ENCODE peak calls at places on chromosome 7, in four cellular contexts. One of them, this sample, is unnamed.

GRCh38 chr7:36966039-36966438 is 241.7 kb upstream of the AOAH start:
- DNase-seq in psoas muscle: no peak
- DNase-seq in GM23338: no peak
- DNase-seq in PC-9: no peak
- DNase-seq in this sample: no peak

GRCh38 chr7:128708824-128709223 is 30.3 kb upstream of the CALU start:
- DNase-seq in psoas muscle: no peak
- DNase-seq in GM23338: peak
- DNase-seq in PC-9: no peak
- DNase-seq in this sample: no peak

GRCh38 chr7:74401137-74401859 is 52.4 kb upstream of the GTF2IRD1 start:
- DNase-seq in psoas muscle: peak
- DNase-seq in GM23338: peak
- DNase-seq in PC-9: peak
- DNase-seq in this sample: peak

GRCh38 chr7:66664590-66665293 is 36.1 kb downstream of the KCTD7 start:
- DNase-seq in psoas muscle: no peak
- DNase-seq in GM23338: peak
- DNase-seq in PC-9: no peak
- DNase-seq in this sample: peak

GRCh38 chr7:122199171-122199570 is 55.1 kb upstream of the AASS start:
- DNase-seq in psoas muscle: no peak
- DNase-seq in GM23338: no peak
- DNase-seq in PC-9: no peak
- DNase-seq in this sample: no peak

GRCh38 chr7:75644599-75644998 is 94.1 kb downstream of the HIP1 start:
- DNase-seq in psoas muscle: no peak
- DNase-seq in GM23338: no peak
- DNase-seq in PC-9: no peak
- DNase-seq in this sample: no peak

GRCh38 chr7:25894902-25895791 is 256.9 kb upstream of the NFE2L3 start:
- DNase-seq in psoas muscle: peak
- DNase-seq in GM23338: peak
- DNase-seq in PC-9: no peak
- DNase-seq in this sample: peak

GRCh38 chr7:154865984-154866685 is 136.8 kb downstream of the PAXIP1 start:
- DNase-seq in psoas muscle: no peak
- DNase-seq in GM23338: no peak
- DNase-seq in PC-9: no peak
- DNase-seq in this sample: peak

GRCh38 chr7:73879977-73880681 is 19.2 kb downstream of the TMEM270 start:
- DNase-seq in psoas muscle: peak
- DNase-seq in GM23338: no peak
- DNase-seq in PC-9: peak
- DNase-seq in this sample: no peak

GRCh38 chr7:50092579-50093411 is at the start of gene ZPBP:
- DNase-seq in psoas muscle: peak
- DNase-seq in GM23338: peak
- DNase-seq in PC-9: no peak
- DNase-seq in this sample: peak

GRCh38 chr7:133180717-133181116 is 72.2 kb upstream of the EXOC4 start:
- DNase-seq in psoas muscle: no peak
- DNase-seq in GM23338: no peak
- DNase-seq in PC-9: no peak
- DNase-seq in this sample: no peak

GRCh38 chr7:40694041-40694809 is 559.4 kb downstream of the SUGCT start:
- DNase-seq in psoas muscle: no peak
- DNase-seq in GM23338: no peak
- DNase-seq in PC-9: no peak
- DNase-seq in this sample: no peak

GRCh38 chr7:37943905-37944736 is 23.7 kb downstream of the EPDR1 start:
- DNase-seq in psoas muscle: no peak
- DNase-seq in GM23338: no peak
- DNase-seq in PC-9: no peak
- DNase-seq in this sample: no peak

GRCh38 chr7:22579961-22580360 is 80.0 kb upstream of the STEAP1B start:
- DNase-seq in psoas muscle: no peak
- DNase-seq in GM23338: no peak
- DNase-seq in PC-9: no peak
- DNase-seq in this sample: no peak

GRCh38 chr7:108079291-108080057 is 50.7 kb downstream of the LAMB4 start:
- DNase-seq in psoas muscle: no peak
- DNase-seq in GM23338: no peak
- DNase-seq in PC-9: peak
- DNase-seq in this sample: no peak

GRCh38 chr7:26664735-26665420 is 199.5 kb downstream of the SKAP2 start:
- DNase-seq in psoas muscle: no peak
- DNase-seq in GM23338: no peak
- DNase-seq in PC-9: peak
- DNase-seq in this sample: peak

GRCh38 chr7:43211693-43212092 is 99.2 kb downstream of the HECW1 start:
- DNase-seq in psoas muscle: no peak
- DNase-seq in GM23338: peak
- DNase-seq in PC-9: no peak
- DNase-seq in this sample: no peak

GRCh38 chr7:30752979-30753378 is 1.0 kb downstream of the INMT start:
- DNase-seq in psoas muscle: peak
- DNase-seq in GM23338: no peak
- DNase-seq in PC-9: no peak
- DNase-seq in this sample: no peak

GRCh38 chr7:130900471-130901076 is 166.6 kb upstream of the KLF14 start:
- DNase-seq in psoas muscle: no peak
- DNase-seq in GM23338: no peak
- DNase-seq in PC-9: no peak
- DNase-seq in this sample: no peak

GRCh38 chr7:130896898-130897514 is 163.0 kb upstream of the KLF14 start:
- DNase-seq in psoas muscle: peak
- DNase-seq in GM23338: peak
- DNase-seq in PC-9: peak
- DNase-seq in this sample: peak

GRCh38 chr7:130897515-130898419 is 163.8 kb upstream of the KLF14 start:
- DNase-seq in psoas muscle: no peak
- DNase-seq in GM23338: no peak
- DNase-seq in PC-9: no peak
- DNase-seq in this sample: no peak

GRCh38 chr7:130899638-130900401 is 165.8 kb upstream of the KLF14 start:
- DNase-seq in psoas muscle: no peak
- DNase-seq in GM23338: no peak
- DNase-seq in PC-9: no peak
- DNase-seq in this sample: no peak

DNA sequence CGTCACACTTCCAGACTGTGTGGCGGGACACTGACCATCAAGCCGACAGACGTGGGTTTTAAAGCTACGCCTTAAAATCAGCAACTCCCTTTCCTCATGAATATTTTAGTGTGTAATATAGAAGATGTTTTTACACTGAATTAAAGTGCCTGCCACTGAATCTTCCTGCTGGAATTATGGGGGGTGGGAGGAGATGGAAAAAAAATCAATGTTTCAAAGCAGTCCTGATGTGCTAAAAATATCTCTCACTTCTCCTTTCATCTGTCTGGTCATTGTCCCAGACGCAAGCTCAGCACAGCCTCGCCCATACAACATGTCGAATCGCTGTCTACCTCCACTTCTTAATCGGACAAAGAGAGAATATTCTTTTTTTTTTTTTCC is 165.1 kb upstream of the KLF14 start:
- DNase-seq in psoas muscle: no peak
- DNase-seq in GM23338: no peak
- DNase-seq in PC-9: no peak
- DNase-seq in this sample: no peak
- H3K27ac ChIP-seq in psoas muscle: peak
- H3K27ac ChIP-seq in GM23338: no peak
- H3K27ac ChIP-seq in PC-9: peak
- H3K27ac ChIP-seq in this sample: no peak

GRCh38 chr7:100888988-100889760 is at the start of gene UFSP1:
- DNase-seq in psoas muscle: no peak
- DNase-seq in GM23338: no peak
- DNase-seq in PC-9: no peak
- DNase-seq in this sample: no peak

GRCh38 chr7:100889761-100890639 is 485 bp upstream of the UFSP1 start:
- DNase-seq in psoas muscle: peak
- DNase-seq in GM23338: peak
- DNase-seq in PC-9: peak
- DNase-seq in this sample: peak

GRCh38 chr7:100892364-100893317 is 3.0 kb downstream of the ACHE start:
- DNase-seq in psoas muscle: no peak
- DNase-seq in GM23338: no peak
- DNase-seq in PC-9: no peak
- DNase-seq in this sample: peak

GRCh38 chr7:100891555-100891954 is 2.0 kb upstream of the UFSP1 start:
- DNase-seq in psoas muscle: no peak
- DNase-seq in GM23338: no peak
- DNase-seq in PC-9: peak
- DNase-seq in this sample: no peak

GRCh38 chr7:100890640-100891521 is 1.4 kb upstream of the UFSP1 start:
- DNase-seq in psoas muscle: peak
- DNase-seq in GM23338: peak
- DNase-seq in PC-9: no peak
- DNase-seq in this sample: peak
- H3K27ac ChIP-seq in psoas muscle: peak
- H3K27ac ChIP-seq in GM23338: peak
- H3K27ac ChIP-seq in PC-9: peak
- H3K27ac ChIP-seq in this sample: peak

DNA sequence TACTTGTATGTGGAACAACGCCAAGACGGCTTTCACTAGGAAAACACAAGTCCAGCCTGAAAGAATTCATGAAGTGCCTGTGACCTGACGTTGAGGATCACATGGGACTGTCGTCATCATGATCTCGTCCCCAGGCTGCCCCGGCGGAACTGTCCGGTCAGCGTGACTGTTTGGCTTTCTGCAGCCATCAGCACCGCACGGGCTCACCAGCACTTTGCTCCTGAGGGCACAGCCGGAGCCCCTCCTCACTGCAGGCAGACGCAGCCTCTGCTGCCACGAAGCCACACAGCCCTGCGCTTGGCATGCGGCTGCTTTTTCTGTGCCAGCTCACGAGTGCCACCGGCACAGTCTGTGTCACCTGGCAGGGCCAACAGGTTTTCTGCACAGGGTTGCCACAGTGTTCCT is 9.4 kb upstream of the GET4 start:
- DNase-seq in psoas muscle: peak
- DNase-seq in GM23338: no peak
- DNase-seq in PC-9: no peak
- DNase-seq in this sample: peak
- H3K27ac ChIP-seq in psoas muscle: peak
- H3K27ac ChIP-seq in GM23338: no peak
- H3K27ac ChIP-seq in PC-9: no peak
- H3K27ac ChIP-seq in this sample: peak

GRCh38 chr7:70600993-70601392 is 531.0 kb upstream of the GALNT17 start:
- DNase-seq in psoas muscle: no peak
- DNase-seq in GM23338: no peak
- DNase-seq in PC-9: no peak
- DNase-seq in this sample: no peak
- H3K27ac ChIP-seq in psoas muscle: no peak
- H3K27ac ChIP-seq in GM23338: no peak
- H3K27ac ChIP-seq in PC-9: no peak
- H3K27ac ChIP-seq in this sample: no peak

DNA sequence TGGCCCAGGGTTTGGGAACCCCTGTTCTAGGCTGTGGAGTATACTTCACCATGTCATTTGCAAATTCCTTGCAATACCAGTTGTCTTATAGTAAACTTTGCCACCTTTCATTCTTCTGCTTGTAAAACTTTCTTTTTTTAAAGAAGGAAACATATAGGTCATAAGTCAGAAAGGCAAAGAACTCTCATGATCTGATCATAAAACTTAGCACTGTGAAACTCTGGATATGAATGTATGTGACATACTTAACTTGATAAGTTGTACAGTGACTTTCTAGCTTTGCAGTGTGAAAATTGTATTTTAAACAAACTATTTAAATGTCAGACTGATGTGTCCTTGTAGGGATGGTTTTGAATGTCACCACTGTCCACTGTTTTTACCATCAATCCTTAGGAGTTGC is 31.0 kb upstream of the SAMD9L start:
- DNase-seq in psoas muscle: no peak
- DNase-seq in GM23338: no peak
- DNase-seq in PC-9: no peak
- DNase-seq in this sample: no peak
- H3K27ac ChIP-seq in psoas muscle: no peak
- H3K27ac ChIP-seq in GM23338: no peak
- H3K27ac ChIP-seq in PC-9: no peak
- H3K27ac ChIP-seq in this sample: no peak

GRCh38 chr7:80725181-80725611 is 86.8 kb downstream of the CD36 start:
- DNase-seq in psoas muscle: no peak
- DNase-seq in GM23338: no peak
- DNase-seq in PC-9: no peak
- DNase-seq in this sample: no peak
- H3K27ac ChIP-seq in psoas muscle: no peak
- H3K27ac ChIP-seq in GM23338: no peak
- H3K27ac ChIP-seq in PC-9: no peak
- H3K27ac ChIP-seq in this sample: no peak

DNA sequence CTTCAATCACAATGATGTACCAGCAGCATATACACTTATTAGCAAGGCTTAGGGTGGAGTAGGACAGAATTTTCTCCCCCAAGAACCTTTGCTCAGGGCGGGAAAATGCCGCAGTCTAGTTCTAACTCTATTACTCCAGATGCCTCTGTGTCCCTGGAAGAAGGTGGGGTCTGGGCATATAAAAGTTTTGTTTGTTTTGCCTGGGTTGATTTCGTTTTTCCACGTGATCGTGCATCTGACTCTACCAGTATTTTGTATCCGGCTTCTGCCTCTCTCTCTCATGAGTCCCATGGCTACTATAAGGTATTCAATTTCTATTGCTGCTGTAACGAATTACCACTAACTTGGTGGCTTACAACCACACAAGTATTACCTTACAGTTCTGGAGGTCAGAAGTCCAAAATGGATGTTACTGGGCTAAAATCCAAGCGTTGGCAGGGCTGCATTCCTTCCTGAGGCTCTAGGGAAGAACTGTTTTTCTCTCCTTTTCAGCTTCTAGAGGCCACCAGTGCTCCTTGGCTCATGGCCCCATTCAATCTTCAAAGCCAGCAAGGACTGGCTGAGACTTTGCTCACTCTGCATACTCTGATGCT is 181.2 kb upstream of the PRSS58 start:
- DNase-seq in psoas muscle: no peak
- DNase-seq in GM23338: no peak
- DNase-seq in PC-9: no peak
- DNase-seq in this sample: no peak
- H3K27ac ChIP-seq in psoas muscle: no peak
- H3K27ac ChIP-seq in GM23338: no peak
- H3K27ac ChIP-seq in PC-9: peak
- H3K27ac ChIP-seq in this sample: no peak

GRCh38 chr7:79452032-79452494 is 1.4 kb downstream of the MAGI2 start:
- DNase-seq in psoas muscle: peak
- DNase-seq in GM23338: peak
- DNase-seq in PC-9: no peak
- DNase-seq in this sample: peak
- H3K27ac ChIP-seq in psoas muscle: peak
- H3K27ac ChIP-seq in GM23338: no peak
- H3K27ac ChIP-seq in PC-9: no peak
- H3K27ac ChIP-seq in this sample: peak

DNA sequence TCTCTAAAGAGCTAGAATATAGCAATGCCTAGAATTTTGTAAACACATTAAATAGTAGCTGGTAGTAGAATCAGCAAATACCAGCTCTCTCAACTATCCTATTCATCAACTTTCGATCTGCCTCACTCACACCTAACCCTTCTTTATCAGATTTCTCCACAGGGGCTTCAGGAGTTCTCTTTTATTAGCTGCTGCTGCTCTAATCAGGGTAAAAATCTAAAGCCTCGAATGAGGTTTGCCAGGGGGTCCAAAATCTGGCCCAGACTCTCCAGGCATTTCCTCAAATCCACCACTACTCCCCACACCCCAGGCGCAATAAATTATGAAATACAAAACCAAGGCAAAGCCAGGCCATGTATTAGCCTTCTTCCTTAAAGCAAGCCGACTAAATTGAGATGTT is 2.4 kb downstream of the RNF216 start:
- DNase-seq in psoas muscle: no peak
- DNase-seq in GM23338: no peak
- DNase-seq in PC-9: no peak
- DNase-seq in this sample: no peak
- H3K27ac ChIP-seq in psoas muscle: no peak
- H3K27ac ChIP-seq in GM23338: peak
- H3K27ac ChIP-seq in PC-9: no peak
- H3K27ac ChIP-seq in this sample: no peak